ENCODE peak calls at places on chromosomes 5 and 9, in seven cellular contexts. U is fibroblast of the conjunctiva; B is activated T-cell treated with anti-CD3 and anti-CD28 coated beads, Interleukin-2, amount 50 U/mL, for 72 hours; L is endothelial cell; G is T-helper 1 cell; X is Kasumi-1; D is NCI-H1417. K is an unnamed sample.

GRCh38 chr9:79221084-79221483 is 350.7 kb upstream of the TLE4 start:
- DNase-seq in U (peak; percentile 79), D (no peak), B (no peak), G (no peak), L (no peak), X (no peak), K (no peak)

GRCh38 chr5:80998590-80998979 is 38.4 kb downstream of the RASGRF2 start:
- DNase-seq in G (no peak), X (no peak), U (no peak), D (no peak), B (peak; percentile 62), L (no peak), K (no peak)

GRCh38 chr5:10675177-10675700 is 85.8 kb downstream of the DAP start:
- DNase-seq in B (no peak), D (no peak), G (no peak), X (no peak), U (no peak), L (no peak), K (no peak)

GRCh38 chr5:133746834-133747233 is 134.5 kb upstream of the FSTL4 start:
- DNase-seq in L (peak; percentile 8), U (no peak), G (no peak), B (no peak), D (no peak), X (no peak), K (no peak)

GRCh38 chr5:176653401-176653800 is 6.1 kb downstream of the TSPAN17 start:
- DNase-seq in D (no peak), G (no peak), L (no peak), U (no peak), X (no peak), B (peak; percentile 79), K (no peak)

GRCh38 chr5:54533541-54534179 is 16.1 kb downstream of the SNX18 start:
- DNase-seq in U (no peak), L (no peak), D (no peak), X (no peak), G (no peak), B (no peak), K (no peak)

GRCh38 chr5:123028222-123028621 is 8.3 kb downstream of the PPIC start:
- DNase-seq in X (no peak), G (no peak), L (no peak), D (no peak), U (peak; percentile 12), B (no peak), K (no peak)

GRCh38 chr9:128577206-128577605 is 24.8 kb downstream of the SPTAN1 start:
- DNase-seq in B (no peak), D (no peak), L (no peak), G (no peak), U (no peak), X (no peak), K (no peak)

GRCh38 chr9:91421987-91422765 is 1.5 kb downstream of the NFIL3 start:
- DNase-seq in X (no peak), G (no peak), L (no peak), B (no peak), U (no peak), D (no peak), K (peak; percentile 19)

GRCh38 chr5:111271885-111272284 is 47.7 kb downstream of the CAMK4 start:
- DNase-seq in D (no peak), G (no peak), X (no peak), U (no peak), B (no peak), L (no peak), K (no peak)

GRCh38 chr5:121429761-121430160 is 421.9 kb upstream of the FTMT start:
- DNase-seq in U (no peak), D (no peak), X (peak; percentile 76), L (no peak), G (no peak), B (no peak), K (no peak)

GRCh38 chr5:89286320-89286719 is 403.3 kb upstream of the MEF2C start:
- DNase-seq in B (no peak), U (no peak), X (no peak), G (no peak), D (no peak), L (no peak), K (no peak)

GRCh38 chr5:90866333-90866732 is 307.7 kb downstream of the ADGRV1 start:
- DNase-seq in X (peak; percentile 66), U (no peak), G (no peak), D (peak; percentile 8), L (no peak), B (no peak), K (peak; percentile 42)

GRCh38 chr5:172209714-172210113 is 15.7 kb downstream of the EFCAB9 start:
- DNase-seq in G (no peak), X (no peak), B (no peak), U (no peak), L (no peak), D (no peak), K (no peak)

GRCh38 chr5:39211773-39212172 is 7.6 kb downstream of the FYB1 start:
- DNase-seq in L (no peak), U (no peak), D (no peak), B (no peak), X (no peak), G (no peak), K (peak; percentile 74)

GRCh38 chr5:159331099-159331973 is 1.0 kb upstream of the IL12B start:
- DNase-seq in B (peak; percentile 80), D (peak; percentile 2), X (peak; percentile 16), U (peak; percentile 35), G (peak; percentile 69), L (peak; percentile 72), K (peak; percentile 62)

GRCh38 chr5:72598461-72599433 is 91.5 kb upstream of the ZNF366 start:
- DNase-seq in B (no peak), U (peak; percentile 39), L (no peak), X (peak; percentile 61), D (no peak), G (no peak), K (no peak)

GRCh38 chr9:97517331-97518089 is 16.0 kb downstream of the TMOD1 start:
- DNase-seq in G (no peak), X (no peak), L (no peak), B (no peak), D (no peak), U (no peak), K (no peak)

GRCh38 chr5:99817796-99818195 is 717.4 kb upstream of the FAM174A start:
- DNase-seq in D (no peak), X (no peak), B (no peak), U (no peak), G (no peak), L (no peak), K (no peak)

GRCh38 chr5:38433160-38433861 is 123.1 kb downstream of the LIFR start:
- DNase-seq in U (no peak), X (peak; percentile 39), G (no peak), D (no peak), L (no peak), B (no peak), K (no peak)

GRCh38 chr9:105064248-105065118 is 136.5 kb upstream of the ABCA1 start:
- DNase-seq in G (no peak), U (peak; percentile 97), L (peak; percentile 5), D (peak; percentile 70), B (no peak), X (no peak), K (no peak)

GRCh38 chr5:76958976-76959767 is 6.3 kb downstream of the CRHBP start:
- DNase-seq in B (no peak), L (no peak), D (no peak), X (peak; percentile 61), G (no peak), U (peak; percentile 10), K (no peak)

GRCh38 chr9:91306261-91306660 is 55.5 kb downstream of the AUH start:
- DNase-seq in L (no peak), B (no peak), D (no peak), X (no peak), G (no peak), U (no peak), K (no peak)

GRCh38 chr9:3948826-3949578 is 350.9 kb downstream of the GLIS3 start:
- DNase-seq in D (no peak), L (no peak), X (no peak), G (no peak), U (no peak), B (no peak), K (no peak)

GRCh38 chr9:137149367-137149766 is 10.4 kb downstream of the GRIN1 start:
- DNase-seq in G (no peak), B (no peak), D (no peak), U (no peak), X (no peak), L (no peak), K (no peak)

GRCh38 chr9:114694146-114694545 is 12.2 kb upstream of the TEX48 start:
- DNase-seq in B (no peak), G (no peak), X (no peak), U (no peak), D (no peak), L (no peak), K (no peak)

GRCh38 chr5:132821791-132822190 is 8.7 kb downstream of the SHROOM1 start:
- DNase-seq in X (no peak), U (no peak), L (no peak), B (no peak), D (no peak), G (no peak), K (no peak)

GRCh38 chr9:37037744-37038640 is 3.9 kb upstream of the PAX5 start:
- DNase-seq in B (peak; percentile 24), D (no peak), L (peak; percentile 33), G (no peak), U (no peak), X (no peak), K (no peak)

GRCh38 chr9:131478421-131478868 is 24.3 kb upstream of the POMT1 start:
- DNase-seq in D (no peak), B (peak; percentile 59), U (no peak), G (peak; percentile 51), X (peak; percentile 16), L (peak; percentile 71), K (peak; percentile 51)

GRCh38 chr5:97181856-97182545 is 1.0 kb downstream of the RIOK2 start:
- DNase-seq in X (peak; percentile 5), L (no peak), U (no peak), B (no peak), D (no peak), G (no peak), K (no peak)

GRCh38 chr5:135018457-135018856 is 15.6 kb downstream of the PITX1 start:
- DNase-seq in G (no peak), B (no peak), X (no peak), L (no peak), D (no peak), U (no peak), K (no peak)